ENCODE peak calls at places on chromosomes 1 and 21, in nine cellular contexts. One of them, this sample, is unnamed.

GRCh38 chr1:212089560-212090163 is 54.1 kb downstream of the DTL start:
- DNase-seq in kidney: no peak
- DNase-seq in tibial nerve: no peak
- DNase-seq in fibroblast of mammary gland: no peak
- DNase-seq in A549: no peak
- DNase-seq in thoracic aorta: no peak
- DNase-seq in left lung: no peak
- DNase-seq in fibroblast of lung: no peak
- DNase-seq in dorsolateral prefrontal cortex: no peak
- DNase-seq in this sample: no peak

GRCh38 chr21:14923468-14923867 is 141.3 kb downstream of the NRIP1 start:
- DNase-seq in kidney: no peak
- DNase-seq in tibial nerve: no peak
- DNase-seq in fibroblast of mammary gland: peak; percentile 50
- DNase-seq in A549: no peak
- DNase-seq in thoracic aorta: no peak
- DNase-seq in left lung: no peak
- DNase-seq in fibroblast of lung: peak; percentile 69
- DNase-seq in dorsolateral prefrontal cortex: no peak
- DNase-seq in this sample: no peak

GRCh38 chr1:202323731-202324130 is 18.0 kb downstream of the UBE2T start:
- DNase-seq in kidney: no peak
- DNase-seq in tibial nerve: no peak
- DNase-seq in fibroblast of mammary gland: no peak
- DNase-seq in A549: no peak
- DNase-seq in thoracic aorta: no peak
- DNase-seq in left lung: no peak
- DNase-seq in fibroblast of lung: no peak
- DNase-seq in dorsolateral prefrontal cortex: no peak
- DNase-seq in this sample: no peak

GRCh38 chr1:157289424-157290105 is 151.4 kb upstream of the ETV3 start:
- DNase-seq in kidney: no peak
- DNase-seq in tibial nerve: no peak
- DNase-seq in fibroblast of mammary gland: no peak
- DNase-seq in A549: no peak
- DNase-seq in thoracic aorta: no peak
- DNase-seq in left lung: no peak
- DNase-seq in fibroblast of lung: no peak
- DNase-seq in dorsolateral prefrontal cortex: no peak
- DNase-seq in this sample: no peak

GRCh38 chr1:46798820-46799219 is at the start of gene CYP4B1:
- DNase-seq in kidney: peak; percentile 84
- DNase-seq in tibial nerve: peak; percentile 88
- DNase-seq in fibroblast of mammary gland: no peak
- DNase-seq in A549: no peak
- DNase-seq in thoracic aorta: no peak
- DNase-seq in left lung: peak; percentile 80
- DNase-seq in fibroblast of lung: no peak
- DNase-seq in dorsolateral prefrontal cortex: no peak
- DNase-seq in this sample: no peak

GRCh38 chr1:153616144-153616884 is at the start of gene S100A14:
- DNase-seq in kidney: peak; percentile 94
- DNase-seq in tibial nerve: no peak
- DNase-seq in fibroblast of mammary gland: no peak
- DNase-seq in A549: no peak
- DNase-seq in thoracic aorta: no peak
- DNase-seq in left lung: peak; percentile 86
- DNase-seq in fibroblast of lung: no peak
- DNase-seq in dorsolateral prefrontal cortex: no peak
- DNase-seq in this sample: no peak

GRCh38 chr1:183831336-183831735 is 26.4 kb downstream of the RGL1 start:
- DNase-seq in kidney: no peak
- DNase-seq in tibial nerve: no peak
- DNase-seq in fibroblast of mammary gland: no peak
- DNase-seq in A549: no peak
- DNase-seq in thoracic aorta: no peak
- DNase-seq in left lung: no peak
- DNase-seq in fibroblast of lung: no peak
- DNase-seq in dorsolateral prefrontal cortex: no peak
- DNase-seq in this sample: no peak

GRCh38 chr1:113980120-113980519 is 846 bp downstream of the OLFML3 start:
- DNase-seq in kidney: peak; percentile 88
- DNase-seq in tibial nerve: peak; percentile 61
- DNase-seq in fibroblast of mammary gland: peak; percentile 54
- DNase-seq in A549: no peak
- DNase-seq in thoracic aorta: no peak
- DNase-seq in left lung: peak; percentile 56
- DNase-seq in fibroblast of lung: peak; percentile 65
- DNase-seq in dorsolateral prefrontal cortex: peak; percentile 54
- DNase-seq in this sample: peak; percentile 35

GRCh38 chr21:35338881-35339632 is 290.0 kb upstream of the RUNX1 start:
- DNase-seq in kidney: no peak
- DNase-seq in tibial nerve: no peak
- DNase-seq in fibroblast of mammary gland: no peak
- DNase-seq in A549: no peak
- DNase-seq in thoracic aorta: no peak
- DNase-seq in left lung: no peak
- DNase-seq in fibroblast of lung: no peak
- DNase-seq in dorsolateral prefrontal cortex: no peak
- DNase-seq in this sample: no peak

GRCh38 chr21:35338281-35338680 is 289.2 kb upstream of the RUNX1 start:
- DNase-seq in kidney: no peak
- DNase-seq in tibial nerve: no peak
- DNase-seq in fibroblast of mammary gland: no peak
- DNase-seq in A549: no peak
- DNase-seq in thoracic aorta: no peak
- DNase-seq in left lung: no peak
- DNase-seq in fibroblast of lung: no peak
- DNase-seq in dorsolateral prefrontal cortex: no peak
- DNase-seq in this sample: no peak

GRCh38 chr21:35342440-35342839 is 293.3 kb upstream of the RUNX1 start:
- DNase-seq in kidney: no peak
- DNase-seq in tibial nerve: no peak
- DNase-seq in fibroblast of mammary gland: no peak
- DNase-seq in A549: no peak
- DNase-seq in thoracic aorta: no peak
- DNase-seq in left lung: no peak
- DNase-seq in fibroblast of lung: no peak
- DNase-seq in dorsolateral prefrontal cortex: no peak
- DNase-seq in this sample: no peak

GRCh38 chr21:35337573-35337972 is 288.5 kb upstream of the RUNX1 start:
- DNase-seq in kidney: no peak
- DNase-seq in tibial nerve: no peak
- DNase-seq in fibroblast of mammary gland: no peak
- DNase-seq in A549: no peak
- DNase-seq in thoracic aorta: no peak
- DNase-seq in left lung: no peak
- DNase-seq in fibroblast of lung: no peak
- DNase-seq in dorsolateral prefrontal cortex: no peak
- DNase-seq in this sample: no peak

GRCh38 chr21:35340273-35340672 is 291.2 kb upstream of the RUNX1 start:
- DNase-seq in kidney: no peak
- DNase-seq in tibial nerve: no peak
- DNase-seq in fibroblast of mammary gland: no peak
- DNase-seq in A549: no peak
- DNase-seq in thoracic aorta: no peak
- DNase-seq in left lung: no peak
- DNase-seq in fibroblast of lung: no peak
- DNase-seq in dorsolateral prefrontal cortex: no peak
- DNase-seq in this sample: no peak
- TF ChIP-seq CTCF in kidney: no peak
- TF ChIP-seq CTCF in tibial nerve: no peak
- TF ChIP-seq CTCF in fibroblast of mammary gland: no peak
- TF ChIP-seq CTCF in A549: no peak
- TF ChIP-seq CTCF in thoracic aorta: no peak
- TF ChIP-seq CTCF in left lung: no peak
- TF ChIP-seq CTCF in fibroblast of lung: no peak
- TF ChIP-seq CTCF in dorsolateral prefrontal cortex: no peak
- TF ChIP-seq CTCF in this sample: no peak

GRCh38 chr1:90501281-90501680 is 215.8 kb downstream of the BARHL2 start:
- DNase-seq in kidney: no peak
- DNase-seq in tibial nerve: no peak
- DNase-seq in fibroblast of mammary gland: no peak
- DNase-seq in A549: no peak
- DNase-seq in thoracic aorta: no peak
- DNase-seq in left lung: no peak
- DNase-seq in fibroblast of lung: no peak
- DNase-seq in dorsolateral prefrontal cortex: no peak
- DNase-seq in this sample: no peak
- TF ChIP-seq CTCF in kidney: no peak
- TF ChIP-seq CTCF in tibial nerve: no peak
- TF ChIP-seq CTCF in fibroblast of mammary gland: no peak
- TF ChIP-seq CTCF in A549: no peak
- TF ChIP-seq CTCF in thoracic aorta: no peak
- TF ChIP-seq CTCF in left lung: no peak
- TF ChIP-seq CTCF in fibroblast of lung: no peak
- TF ChIP-seq CTCF in dorsolateral prefrontal cortex: no peak
- TF ChIP-seq CTCF in this sample: no peak

GRCh38 chr1:84300501-84300900 is 1.0 kb upstream of the SAMD13 start:
- DNase-seq in kidney: no peak
- DNase-seq in tibial nerve: no peak
- DNase-seq in fibroblast of mammary gland: no peak
- DNase-seq in A549: no peak
- DNase-seq in thoracic aorta: no peak
- DNase-seq in left lung: no peak
- DNase-seq in fibroblast of lung: no peak
- DNase-seq in dorsolateral prefrontal cortex: no peak
- DNase-seq in this sample: no peak

GRCh38 chr1:84299536-84300260 is 1.8 kb upstream of the SAMD13 start:
- DNase-seq in kidney: no peak
- DNase-seq in tibial nerve: no peak
- DNase-seq in fibroblast of mammary gland: no peak
- DNase-seq in A549: peak; percentile 7
- DNase-seq in thoracic aorta: no peak
- DNase-seq in left lung: no peak
- DNase-seq in fibroblast of lung: peak; percentile 27
- DNase-seq in dorsolateral prefrontal cortex: no peak
- DNase-seq in this sample: no peak

GRCh38 chr1:84298688-84299535 is 2.6 kb upstream of the SAMD13 start:
- DNase-seq in kidney: peak; percentile 79
- DNase-seq in tibial nerve: peak; percentile 17
- DNase-seq in fibroblast of mammary gland: no peak
- DNase-seq in A549: peak; percentile 41
- DNase-seq in thoracic aorta: no peak
- DNase-seq in left lung: peak; percentile 40
- DNase-seq in fibroblast of lung: peak; percentile 25
- DNase-seq in dorsolateral prefrontal cortex: peak; percentile 15
- DNase-seq in this sample: no peak

GRCh38 chr1:84298336-84298687 is 3.2 kb upstream of the SAMD13 start:
- DNase-seq in kidney: peak; percentile 86
- DNase-seq in tibial nerve: peak; percentile 9
- DNase-seq in fibroblast of mammary gland: no peak
- DNase-seq in A549: peak; percentile 15
- DNase-seq in thoracic aorta: peak; percentile 10
- DNase-seq in left lung: peak; percentile 54
- DNase-seq in fibroblast of lung: peak; percentile 34
- DNase-seq in dorsolateral prefrontal cortex: peak; percentile 63
- DNase-seq in this sample: no peak

DNA sequence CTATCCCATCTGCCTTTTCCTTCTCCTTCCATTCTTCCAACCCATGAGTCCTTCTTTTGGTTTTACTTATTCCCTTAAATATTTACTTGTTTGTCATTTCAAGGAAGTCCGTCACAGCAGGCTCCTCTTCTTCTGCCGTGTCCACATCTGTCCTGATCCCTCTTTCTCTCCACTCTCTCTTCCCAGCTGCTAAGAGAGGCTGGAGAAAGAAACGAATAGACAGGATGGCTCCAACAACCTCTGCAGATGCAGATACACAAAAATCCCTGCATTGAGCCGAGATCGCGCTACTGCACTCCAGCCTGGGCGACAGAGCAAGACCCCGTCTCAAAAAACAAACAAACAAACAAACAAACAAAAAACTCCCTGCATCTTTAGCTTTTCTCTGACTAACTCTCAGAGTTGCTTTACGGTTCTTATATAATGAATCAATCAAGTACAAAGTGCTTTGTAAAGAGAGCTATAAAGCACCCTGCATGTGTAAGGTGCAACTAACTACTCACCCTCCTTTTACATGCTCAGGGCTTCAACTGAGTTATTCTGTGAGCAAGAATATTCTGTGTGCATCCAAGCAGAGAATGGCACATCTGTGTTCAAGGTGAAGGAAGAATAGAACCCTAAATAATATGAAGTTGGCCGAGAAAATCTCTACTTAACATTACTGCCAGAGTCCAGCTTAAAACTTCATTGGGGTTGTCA is 3.8 kb upstream of the SAMD13 start:
- DNase-seq in kidney: no peak
- DNase-seq in tibial nerve: no peak
- DNase-seq in fibroblast of mammary gland: no peak
- DNase-seq in A549: no peak
- DNase-seq in thoracic aorta: no peak
- DNase-seq in left lung: no peak
- DNase-seq in fibroblast of lung: no peak
- DNase-seq in dorsolateral prefrontal cortex: no peak
- DNase-seq in this sample: no peak
- TF ChIP-seq CTCF in kidney: no peak
- TF ChIP-seq CTCF in tibial nerve: no peak
- TF ChIP-seq CTCF in fibroblast of mammary gland: no peak
- TF ChIP-seq CTCF in A549: no peak
- TF ChIP-seq CTCF in thoracic aorta: no peak
- TF ChIP-seq CTCF in left lung: no peak
- TF ChIP-seq CTCF in fibroblast of lung: no peak
- TF ChIP-seq CTCF in dorsolateral prefrontal cortex: no peak
- TF ChIP-seq CTCF in this sample: no peak

GRCh38 chr1:30320581-30320890 is 402.8 kb downstream of the MATN1 start:
- DNase-seq in kidney: no peak
- DNase-seq in tibial nerve: no peak
- DNase-seq in fibroblast of mammary gland: no peak
- DNase-seq in A549: no peak
- DNase-seq in thoracic aorta: no peak
- DNase-seq in left lung: no peak
- DNase-seq in fibroblast of lung: no peak
- DNase-seq in dorsolateral prefrontal cortex: no peak
- DNase-seq in this sample: no peak

GRCh38 chr1:30317921-30318320 is 405.5 kb downstream of the MATN1 start:
- DNase-seq in kidney: no peak
- DNase-seq in tibial nerve: no peak
- DNase-seq in fibroblast of mammary gland: no peak
- DNase-seq in A549: no peak
- DNase-seq in thoracic aorta: no peak
- DNase-seq in left lung: no peak
- DNase-seq in fibroblast of lung: no peak
- DNase-seq in dorsolateral prefrontal cortex: no peak
- DNase-seq in this sample: no peak

GRCh38 chr1:30318864-30319718 is 404.3 kb downstream of the MATN1 start:
- DNase-seq in kidney: peak; percentile 33
- DNase-seq in tibial nerve: no peak
- DNase-seq in fibroblast of mammary gland: no peak
- DNase-seq in A549: no peak
- DNase-seq in thoracic aorta: no peak
- DNase-seq in left lung: no peak
- DNase-seq in fibroblast of lung: no peak
- DNase-seq in dorsolateral prefrontal cortex: no peak
- DNase-seq in this sample: no peak

GRCh38 chr1:30319765-30320580 is 403.4 kb downstream of the MATN1 start:
- DNase-seq in kidney: no peak
- DNase-seq in tibial nerve: no peak
- DNase-seq in fibroblast of mammary gland: no peak
- DNase-seq in A549: no peak
- DNase-seq in thoracic aorta: no peak
- DNase-seq in left lung: no peak
- DNase-seq in fibroblast of lung: no peak
- DNase-seq in dorsolateral prefrontal cortex: no peak
- DNase-seq in this sample: no peak

DNA sequence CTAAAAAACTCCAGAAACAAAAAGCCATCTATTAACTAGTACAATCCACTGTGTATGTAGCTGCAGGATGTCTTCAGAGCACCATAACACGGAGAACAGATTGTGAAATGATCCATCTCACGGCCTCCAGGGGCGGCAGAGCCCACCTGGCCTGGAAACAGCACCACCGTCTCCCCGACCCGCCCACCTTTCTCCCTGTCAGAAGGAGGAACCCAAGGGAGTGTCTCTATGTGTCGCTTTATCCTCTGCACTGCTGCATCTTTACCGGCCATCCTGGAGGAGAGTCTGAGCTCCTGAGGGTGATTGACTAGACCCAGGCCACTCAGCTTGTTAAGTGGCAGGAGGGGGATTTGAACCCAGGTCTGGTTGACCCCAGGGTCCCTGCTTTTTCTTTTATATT is 405.0 kb downstream of the MATN1 start:
- DNase-seq in kidney: no peak
- DNase-seq in tibial nerve: no peak
- DNase-seq in fibroblast of mammary gland: no peak
- DNase-seq in A549: no peak
- DNase-seq in thoracic aorta: no peak
- DNase-seq in left lung: no peak
- DNase-seq in fibroblast of lung: no peak
- DNase-seq in dorsolateral prefrontal cortex: no peak
- DNase-seq in this sample: no peak
- TF ChIP-seq CTCF in kidney: no peak
- TF ChIP-seq CTCF in tibial nerve: no peak
- TF ChIP-seq CTCF in fibroblast of mammary gland: no peak
- TF ChIP-seq CTCF in A549: no peak
- TF ChIP-seq CTCF in thoracic aorta: no peak
- TF ChIP-seq CTCF in left lung: no peak
- TF ChIP-seq CTCF in fibroblast of lung: no peak
- TF ChIP-seq CTCF in dorsolateral prefrontal cortex: no peak
- TF ChIP-seq CTCF in this sample: no peak